ENCODE peak calls at places on chromosomes 16 and 17, in seven cellular contexts. One of them, this sample, is unnamed.

GRCh38 chr16:1103649-1104005 is 7.6 kb upstream of the C1QTNF8 start:
- DNase-seq in fibroblast of lung: no peak
- DNase-seq in dorsolateral prefrontal cortex: no peak
- DNase-seq in endothelial cell: no peak
- DNase-seq in cardiac fibroblast: no peak
- DNase-seq in lower leg skin: no peak
- DNase-seq in CD8-positive, alpha-beta T cell: no peak
- DNase-seq in this sample: no peak

GRCh38 chr17:20116683-20117309 is 107.6 kb downstream of the SPECC1 start:
- DNase-seq in fibroblast of lung: peak; percentile 65
- DNase-seq in dorsolateral prefrontal cortex: no peak
- DNase-seq in endothelial cell: peak; percentile 64
- DNase-seq in cardiac fibroblast: peak; percentile 71
- DNase-seq in lower leg skin: no peak
- DNase-seq in CD8-positive, alpha-beta T cell: peak; percentile 20
- DNase-seq in this sample: peak; percentile 55

GRCh38 chr16:80741716-80742115 is 62.7 kb downstream of the CDYL2 start:
- DNase-seq in fibroblast of lung: no peak
- DNase-seq in dorsolateral prefrontal cortex: no peak
- DNase-seq in endothelial cell: no peak
- DNase-seq in cardiac fibroblast: no peak
- DNase-seq in lower leg skin: no peak
- DNase-seq in CD8-positive, alpha-beta T cell: no peak
- DNase-seq in this sample: no peak

GRCh38 chr16:7325835-7326234 is 6.8 kb upstream of the RBFOX1 start:
- DNase-seq in fibroblast of lung: no peak
- DNase-seq in dorsolateral prefrontal cortex: no peak
- DNase-seq in endothelial cell: no peak
- DNase-seq in cardiac fibroblast: no peak
- DNase-seq in lower leg skin: no peak
- DNase-seq in CD8-positive, alpha-beta T cell: no peak
- DNase-seq in this sample: no peak

GRCh38 chr17:38693700-38694329 is 11.3 kb upstream of the MLLT6 start:
- DNase-seq in fibroblast of lung: peak; percentile 85
- DNase-seq in dorsolateral prefrontal cortex: no peak
- DNase-seq in endothelial cell: no peak
- DNase-seq in cardiac fibroblast: peak; percentile 51
- DNase-seq in lower leg skin: peak; percentile 71
- DNase-seq in CD8-positive, alpha-beta T cell: no peak
- DNase-seq in this sample: no peak

GRCh38 chr17:1486802-1487695 is 5.4 kb downstream of the MYO1C start:
- DNase-seq in fibroblast of lung: peak; percentile 34
- DNase-seq in dorsolateral prefrontal cortex: no peak
- DNase-seq in endothelial cell: peak; percentile 31
- DNase-seq in cardiac fibroblast: peak; percentile 66
- DNase-seq in lower leg skin: peak; percentile 88
- DNase-seq in CD8-positive, alpha-beta T cell: peak; percentile 68
- DNase-seq in this sample: peak; percentile 83

GRCh38 chr17:56754523-56755208 is 79.1 kb downstream of the C17orf67 start:
- DNase-seq in fibroblast of lung: peak; percentile 23
- DNase-seq in dorsolateral prefrontal cortex: no peak
- DNase-seq in endothelial cell: peak; percentile 11
- DNase-seq in cardiac fibroblast: peak; percentile 49
- DNase-seq in lower leg skin: no peak
- DNase-seq in CD8-positive, alpha-beta T cell: no peak
- DNase-seq in this sample: no peak

GRCh38 chr17:67311551-67311950 is 54.8 kb downstream of the PSMD12 start:
- DNase-seq in fibroblast of lung: no peak
- DNase-seq in dorsolateral prefrontal cortex: no peak
- DNase-seq in endothelial cell: no peak
- DNase-seq in cardiac fibroblast: no peak
- DNase-seq in lower leg skin: no peak
- DNase-seq in CD8-positive, alpha-beta T cell: no peak
- DNase-seq in this sample: no peak

GRCh38 chr16:20218093-20218492 is 109.2 kb downstream of the GP2 start:
- DNase-seq in fibroblast of lung: no peak
- DNase-seq in dorsolateral prefrontal cortex: no peak
- DNase-seq in endothelial cell: no peak
- DNase-seq in cardiac fibroblast: no peak
- DNase-seq in lower leg skin: no peak
- DNase-seq in CD8-positive, alpha-beta T cell: no peak
- DNase-seq in this sample: no peak

GRCh38 chr17:39357978-39358377 is 43.4 kb downstream of the FBXL20 start:
- DNase-seq in fibroblast of lung: no peak
- DNase-seq in dorsolateral prefrontal cortex: no peak
- DNase-seq in endothelial cell: no peak
- DNase-seq in cardiac fibroblast: no peak
- DNase-seq in lower leg skin: no peak
- DNase-seq in CD8-positive, alpha-beta T cell: no peak
- DNase-seq in this sample: no peak

GRCh38 chr16:48617711-48618148 is 7.8 kb upstream of the N4BP1 start:
- DNase-seq in fibroblast of lung: peak; percentile 54
- DNase-seq in dorsolateral prefrontal cortex: no peak
- DNase-seq in endothelial cell: no peak
- DNase-seq in cardiac fibroblast: peak; percentile 72
- DNase-seq in lower leg skin: no peak
- DNase-seq in CD8-positive, alpha-beta T cell: no peak
- DNase-seq in this sample: no peak

GRCh38 chr17:4594406-4595349 is 10.3 kb downstream of the SMTNL2 start:
- DNase-seq in fibroblast of lung: no peak
- DNase-seq in dorsolateral prefrontal cortex: no peak
- DNase-seq in endothelial cell: peak; percentile 69
- DNase-seq in cardiac fibroblast: no peak
- DNase-seq in lower leg skin: no peak
- DNase-seq in CD8-positive, alpha-beta T cell: no peak
- DNase-seq in this sample: peak; percentile 66

GRCh38 chr16:89312194-89312593 is 94.7 kb downstream of the ZNF778 start:
- DNase-seq in fibroblast of lung: no peak
- DNase-seq in dorsolateral prefrontal cortex: peak; percentile 82
- DNase-seq in endothelial cell: no peak
- DNase-seq in cardiac fibroblast: no peak
- DNase-seq in lower leg skin: no peak
- DNase-seq in CD8-positive, alpha-beta T cell: no peak
- DNase-seq in this sample: no peak

GRCh38 chr17:78748730-78749317 is 33.2 kb downstream of the CYTH1 start:
- DNase-seq in fibroblast of lung: peak; percentile 77
- DNase-seq in dorsolateral prefrontal cortex: no peak
- DNase-seq in endothelial cell: no peak
- DNase-seq in cardiac fibroblast: peak; percentile 70
- DNase-seq in lower leg skin: peak; percentile 90
- DNase-seq in CD8-positive, alpha-beta T cell: peak; percentile 69
- DNase-seq in this sample: no peak

GRCh38 chr16:11748404-11749254 is 6.0 kb upstream of the TXNDC11 start:
- DNase-seq in fibroblast of lung: no peak
- DNase-seq in dorsolateral prefrontal cortex: no peak
- DNase-seq in endothelial cell: no peak
- DNase-seq in cardiac fibroblast: no peak
- DNase-seq in lower leg skin: no peak
- DNase-seq in CD8-positive, alpha-beta T cell: no peak
- DNase-seq in this sample: no peak

GRCh38 chr16:87895641-87896141 is 26.4 kb upstream of the SLC7A5 start:
- DNase-seq in fibroblast of lung: peak; percentile 56
- DNase-seq in dorsolateral prefrontal cortex: peak; percentile 80
- DNase-seq in endothelial cell: no peak
- DNase-seq in cardiac fibroblast: peak; percentile 57
- DNase-seq in lower leg skin: peak; percentile 38
- DNase-seq in CD8-positive, alpha-beta T cell: peak; percentile 62
- DNase-seq in this sample: peak; percentile 71

GRCh38 chr17:17032131-17032692 is 10.0 kb upstream of the MPRIP start:
- DNase-seq in fibroblast of lung: peak; percentile 58
- DNase-seq in dorsolateral prefrontal cortex: no peak
- DNase-seq in endothelial cell: no peak
- DNase-seq in cardiac fibroblast: peak; percentile 81
- DNase-seq in lower leg skin: no peak
- DNase-seq in CD8-positive, alpha-beta T cell: no peak
- DNase-seq in this sample: no peak

GRCh38 chr16:81994485-81994884 is 16.8 kb downstream of the SDR42E1 start:
- DNase-seq in fibroblast of lung: no peak
- DNase-seq in dorsolateral prefrontal cortex: no peak
- DNase-seq in endothelial cell: no peak
- DNase-seq in cardiac fibroblast: no peak
- DNase-seq in lower leg skin: no peak
- DNase-seq in CD8-positive, alpha-beta T cell: no peak
- DNase-seq in this sample: no peak

GRCh38 chr17:63626551-63627228 is 4.5 kb downstream of the MAP3K3 start:
- DNase-seq in fibroblast of lung: peak; percentile 29
- DNase-seq in dorsolateral prefrontal cortex: peak; percentile 44
- DNase-seq in endothelial cell: no peak
- DNase-seq in cardiac fibroblast: peak; percentile 41
- DNase-seq in lower leg skin: no peak
- DNase-seq in CD8-positive, alpha-beta T cell: no peak
- DNase-seq in this sample: no peak

GRCh38 chr16:23342083-23342640 is 40.1 kb downstream of the SCNN1B start:
- DNase-seq in fibroblast of lung: no peak
- DNase-seq in dorsolateral prefrontal cortex: no peak
- DNase-seq in endothelial cell: no peak
- DNase-seq in cardiac fibroblast: no peak
- DNase-seq in lower leg skin: no peak
- DNase-seq in CD8-positive, alpha-beta T cell: no peak
- DNase-seq in this sample: no peak

GRCh38 chr16:72992142-72992601 is 55.8 kb downstream of the ZFHX3 start:
- DNase-seq in fibroblast of lung: no peak
- DNase-seq in dorsolateral prefrontal cortex: no peak
- DNase-seq in endothelial cell: no peak
- DNase-seq in cardiac fibroblast: no peak
- DNase-seq in lower leg skin: no peak
- DNase-seq in CD8-positive, alpha-beta T cell: no peak
- DNase-seq in this sample: no peak

GRCh38 chr17:39064374-39064773 is 87.1 kb downstream of the PLXDC1 start:
- DNase-seq in fibroblast of lung: peak; percentile 73
- DNase-seq in dorsolateral prefrontal cortex: no peak
- DNase-seq in endothelial cell: no peak
- DNase-seq in cardiac fibroblast: peak; percentile 81
- DNase-seq in lower leg skin: no peak
- DNase-seq in CD8-positive, alpha-beta T cell: no peak
- DNase-seq in this sample: no peak

GRCh38 chr17:20063665-20064648 is 54.8 kb downstream of the SPECC1 start:
- DNase-seq in fibroblast of lung: peak; percentile 96
- DNase-seq in dorsolateral prefrontal cortex: peak; percentile 89
- DNase-seq in endothelial cell: no peak
- DNase-seq in cardiac fibroblast: peak; percentile 94
- DNase-seq in lower leg skin: peak; percentile 85
- DNase-seq in CD8-positive, alpha-beta T cell: no peak
- DNase-seq in this sample: no peak

GRCh38 chr17:75697651-75698291 is 23.5 kb upstream of the ITGB4 start:
- DNase-seq in fibroblast of lung: no peak
- DNase-seq in dorsolateral prefrontal cortex: peak; percentile 84
- DNase-seq in endothelial cell: no peak
- DNase-seq in cardiac fibroblast: no peak
- DNase-seq in lower leg skin: no peak
- DNase-seq in CD8-positive, alpha-beta T cell: no peak
- DNase-seq in this sample: no peak

GRCh38 chr17:46971647-46972300 is 7.3 kb downstream of the RPRML start:
- DNase-seq in fibroblast of lung: no peak
- DNase-seq in dorsolateral prefrontal cortex: no peak
- DNase-seq in endothelial cell: no peak
- DNase-seq in cardiac fibroblast: no peak
- DNase-seq in lower leg skin: no peak
- DNase-seq in CD8-positive, alpha-beta T cell: no peak
- DNase-seq in this sample: no peak
- TF ChIP-seq CTCF in fibroblast of lung: no peak
- TF ChIP-seq CTCF in dorsolateral prefrontal cortex: no peak
- TF ChIP-seq CTCF in endothelial cell: no peak
- TF ChIP-seq CTCF in cardiac fibroblast: no peak
- TF ChIP-seq CTCF in lower leg skin: no peak
- TF ChIP-seq CTCF in CD8-positive, alpha-beta T cell: no peak
- TF ChIP-seq CTCF in this sample: no peak

GRCh38 chr17:28570716-28571254 is 539 bp downstream of the PIGS start:
- DNase-seq in fibroblast of lung: no peak
- DNase-seq in dorsolateral prefrontal cortex: peak; percentile 65
- DNase-seq in endothelial cell: no peak
- DNase-seq in cardiac fibroblast: peak; percentile 13
- DNase-seq in lower leg skin: no peak
- DNase-seq in CD8-positive, alpha-beta T cell: peak; percentile 37
- DNase-seq in this sample: peak; percentile 56

GRCh38 chr17:28573966-28574480 is 2.7 kb downstream of the ALDOC start:
- DNase-seq in fibroblast of lung: no peak
- DNase-seq in dorsolateral prefrontal cortex: no peak
- DNase-seq in endothelial cell: no peak
- DNase-seq in cardiac fibroblast: no peak
- DNase-seq in lower leg skin: no peak
- DNase-seq in CD8-positive, alpha-beta T cell: no peak
- DNase-seq in this sample: no peak

GRCh38 chr17:28573521-28573920 is 2.2 kb upstream of the PIGS start:
- DNase-seq in fibroblast of lung: no peak
- DNase-seq in dorsolateral prefrontal cortex: no peak
- DNase-seq in endothelial cell: no peak
- DNase-seq in cardiac fibroblast: no peak
- DNase-seq in lower leg skin: no peak
- DNase-seq in CD8-positive, alpha-beta T cell: no peak
- DNase-seq in this sample: no peak

GRCh38 chr17:28571255-28572122 is at the start of gene PIGS:
- DNase-seq in fibroblast of lung: peak; percentile 87
- DNase-seq in dorsolateral prefrontal cortex: peak; percentile 98
- DNase-seq in endothelial cell: peak; percentile 93
- DNase-seq in cardiac fibroblast: peak; percentile 87
- DNase-seq in lower leg skin: peak; percentile 93
- DNase-seq in CD8-positive, alpha-beta T cell: peak; percentile 90
- DNase-seq in this sample: peak; percentile 94

GRCh38 chr17:28572294-28573099 is 1.2 kb upstream of the PIGS start:
- DNase-seq in fibroblast of lung: no peak
- DNase-seq in dorsolateral prefrontal cortex: no peak
- DNase-seq in endothelial cell: no peak
- DNase-seq in cardiac fibroblast: no peak
- DNase-seq in lower leg skin: no peak
- DNase-seq in CD8-positive, alpha-beta T cell: no peak
- DNase-seq in this sample: no peak
- TF ChIP-seq CTCF in fibroblast of lung: no peak
- TF ChIP-seq CTCF in dorsolateral prefrontal cortex: no peak
- TF ChIP-seq CTCF in endothelial cell: no peak
- TF ChIP-seq CTCF in cardiac fibroblast: no peak
- TF ChIP-seq CTCF in lower leg skin: no peak
- TF ChIP-seq CTCF in CD8-positive, alpha-beta T cell: no peak
- TF ChIP-seq CTCF in this sample: no peak

GRCh38 chr16:30972872-30973271 is 12.1 kb upstream of the HSD3B7 start:
- DNase-seq in fibroblast of lung: no peak
- DNase-seq in dorsolateral prefrontal cortex: no peak
- DNase-seq in endothelial cell: no peak
- DNase-seq in cardiac fibroblast: peak; percentile 20
- DNase-seq in lower leg skin: no peak
- DNase-seq in CD8-positive, alpha-beta T cell: no peak
- DNase-seq in this sample: no peak
- TF ChIP-seq CTCF in fibroblast of lung: peak; percentile 28
- TF ChIP-seq CTCF in dorsolateral prefrontal cortex: no peak
- TF ChIP-seq CTCF in endothelial cell: no peak
- TF ChIP-seq CTCF in cardiac fibroblast: peak; percentile 19
- TF ChIP-seq CTCF in lower leg skin: no peak
- TF ChIP-seq CTCF in CD8-positive, alpha-beta T cell: no peak
- TF ChIP-seq CTCF in this sample: peak; percentile 9

DNA sequence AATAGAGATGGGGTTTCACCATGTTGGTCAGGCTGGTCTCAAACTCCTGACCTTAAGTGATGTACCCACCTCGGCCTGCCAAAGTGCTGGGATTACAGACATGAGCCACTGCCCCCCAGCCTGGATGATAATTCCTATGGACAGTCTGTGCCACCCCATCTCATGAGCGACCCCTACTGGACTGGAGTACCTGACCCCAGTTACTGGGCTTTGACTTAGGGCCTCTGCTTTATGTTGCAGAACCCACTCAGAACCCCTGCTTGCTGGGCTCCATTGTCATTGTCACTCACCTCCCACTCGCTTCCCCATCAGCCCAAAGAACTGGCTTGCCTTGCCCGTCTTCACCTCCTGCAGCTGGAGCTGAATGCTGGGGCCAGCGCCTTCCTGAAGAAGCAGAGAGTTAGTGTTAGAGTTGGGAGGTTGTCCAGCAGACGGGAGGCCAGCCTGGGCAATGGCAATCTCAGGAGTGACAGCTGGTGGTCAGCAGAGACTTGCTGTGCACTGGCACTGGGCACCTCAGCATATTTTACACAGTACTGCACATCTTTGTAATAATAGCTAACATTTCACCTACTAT is 4.0 kb downstream of the TAC4 start:
- DNase-seq in fibroblast of lung: no peak
- DNase-seq in dorsolateral prefrontal cortex: no peak
- DNase-seq in endothelial cell: peak; percentile 71
- DNase-seq in cardiac fibroblast: peak; percentile 33
- DNase-seq in lower leg skin: no peak
- DNase-seq in CD8-positive, alpha-beta T cell: no peak
- DNase-seq in this sample: no peak
- TF ChIP-seq CTCF in fibroblast of lung: peak; percentile 35
- TF ChIP-seq CTCF in dorsolateral prefrontal cortex: no peak
- TF ChIP-seq CTCF in endothelial cell: peak; percentile 43
- TF ChIP-seq CTCF in cardiac fibroblast: peak; percentile 67
- TF ChIP-seq CTCF in lower leg skin: no peak
- TF ChIP-seq CTCF in CD8-positive, alpha-beta T cell: no peak
- TF ChIP-seq CTCF in this sample: peak; percentile 51